ENCODE peak calls at places on chromosome 17, in five cellular contexts. A is prostate gland, V is breast epithelium, S is stomach, C is transverse colon. Z is an unnamed sample.
A peak's percentile ranks its signal among the peaks of the same experiment; 100 is the strongest.

GRCh38 chr17:66945451-66945850 is 19.1 kb upstream of the CACNG4 start:
- DNase-seq in A (peak; percentile 38), V (peak; percentile 47), S (no peak), C (no peak), Z (no peak)

GRCh38 chr17:74334393-74335039 is 8.5 kb downstream of the KIF19 start:
- DNase-seq in A (no peak), V (no peak), S (no peak), C (no peak), Z (no peak)

GRCh38 chr17:11561702-11562101 is 36.6 kb upstream of the DNAH9 start:
- DNase-seq in A (no peak), V (no peak), S (no peak), C (no peak), Z (no peak)

GRCh38 chr17:57720636-57721035 is 24.5 kb downstream of the CCDC182 start:
- DNase-seq in A (no peak), V (no peak), S (no peak), C (no peak), Z (no peak)

GRCh38 chr17:17905036-17905320 is 67.2 kb downstream of the TOM1L2 start:
- DNase-seq in A (no peak), V (no peak), S (no peak), C (no peak), Z (no peak)

GRCh38 chr17:50062323-50063243 is 6.7 kb downstream of the ITGA3 start:
- DNase-seq in A (peak; percentile 94), V (peak; percentile 84), S (peak; percentile 85), C (peak; percentile 88), Z (no peak)

GRCh38 chr17:64502809-64503208 is 3.3 kb downstream of the DDX5 start:
- DNase-seq in A (no peak), V (no peak), S (no peak), C (no peak), Z (no peak)

GRCh38 chr17:17723354-17724261 is 42.4 kb downstream of the RAI1 start:
- DNase-seq in A (peak; percentile 56), V (no peak), S (no peak), C (no peak), Z (no peak)

GRCh38 chr17:66583112-66583748 is 251.7 kb upstream of the CACNG5 start:
- DNase-seq in A (no peak), V (no peak), S (no peak), C (no peak), Z (no peak)

GRCh38 chr17:69719474-69720048 is 305.1 kb downstream of the MAP2K6 start:
- DNase-seq in A (no peak), V (no peak), S (no peak), C (no peak), Z (no peak)

GRCh38 chr17:77875051-77875780 is 83.3 kb upstream of the TNRC6C start:
- DNase-seq in A (no peak), V (no peak), S (no peak), C (no peak), Z (no peak)

DNA sequence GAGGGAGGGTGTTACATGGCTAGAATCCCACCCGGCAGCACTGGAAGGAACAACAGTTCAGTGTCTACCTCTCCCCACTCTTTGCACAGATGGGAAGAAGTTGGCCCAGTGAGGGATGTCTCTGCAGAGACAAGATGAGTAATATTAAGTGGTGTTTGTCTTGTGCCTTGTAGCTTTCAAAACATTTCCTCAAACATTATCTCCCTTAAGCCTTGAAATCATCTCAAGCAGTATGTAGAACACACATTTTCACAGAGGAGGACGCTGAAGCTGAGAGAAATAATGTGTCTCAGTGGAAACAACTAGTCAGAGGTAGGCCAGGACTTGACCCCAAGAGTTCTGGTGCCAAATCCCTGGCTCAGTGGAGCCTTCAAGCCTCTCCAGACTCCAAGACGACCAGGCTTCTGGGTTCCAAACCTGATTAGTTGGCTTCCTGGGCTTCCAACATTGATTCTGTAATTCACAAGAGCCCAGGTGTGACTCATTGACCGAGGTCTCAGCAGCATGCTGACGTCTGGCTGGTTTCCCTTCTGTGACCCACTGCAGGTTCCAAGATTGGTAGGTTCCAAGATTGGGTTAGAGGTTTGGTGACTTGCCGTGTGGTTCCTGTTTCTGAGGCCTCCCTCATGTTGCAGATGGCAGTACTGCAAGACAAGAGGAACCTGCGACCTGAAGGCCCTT is 7.4 kb downstream of the RNF112 start:
- DNase-seq in A (no peak), V (no peak), S (no peak), C (no peak), Z (no peak)
- TF ChIP-seq POLR2AphosphoS5 in A (no peak), V (no peak), S (no peak), C (no peak), Z (no peak)

DNA sequence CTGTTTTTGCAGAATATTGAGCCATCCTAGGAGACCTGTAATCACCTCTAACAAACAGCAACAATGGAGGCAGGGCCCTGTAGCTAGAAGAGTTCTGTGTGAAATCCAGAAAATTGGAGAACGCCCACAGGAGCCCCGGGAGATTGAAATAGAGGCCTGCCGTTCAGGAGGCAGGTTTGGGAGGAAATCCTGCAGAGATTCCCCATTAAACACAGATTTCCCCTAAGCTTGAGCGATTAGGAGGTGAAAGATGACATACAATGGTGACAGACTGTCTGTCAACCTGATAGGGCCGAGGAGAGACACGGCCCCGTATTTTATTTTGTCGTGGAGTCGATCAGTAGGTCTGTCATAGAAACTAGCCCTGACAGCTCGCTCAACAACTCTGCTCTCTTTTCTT is 18.2 kb downstream of the CDK5RAP3 start:
- DNase-seq in A (no peak), V (no peak), S (no peak), C (no peak), Z (no peak)
- TF ChIP-seq POLR2A in A (no peak), V (no peak), S (no peak), C (no peak), Z (no peak)

DNA sequence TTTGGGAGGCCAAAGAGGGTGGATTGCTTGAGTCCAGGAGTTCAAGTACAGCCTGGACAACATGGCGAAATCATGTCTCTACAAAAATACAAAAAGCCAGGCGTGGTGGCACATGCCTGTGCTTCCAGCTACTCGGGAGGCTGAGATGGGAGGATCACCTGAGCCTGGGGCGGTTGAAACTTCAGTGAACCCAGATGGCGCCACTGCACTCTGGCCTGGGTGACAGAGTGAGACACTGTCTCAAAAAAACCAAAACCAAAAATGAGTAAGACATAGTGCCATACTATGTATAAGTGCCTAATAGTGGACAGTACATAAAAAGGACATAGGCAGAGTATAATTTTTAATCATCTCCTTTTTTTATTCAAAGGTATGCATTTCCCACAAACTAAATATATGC is 4.0 kb downstream of the CTC1 start:
- DNase-seq in A (no peak), V (no peak), S (no peak), C (no peak), Z (no peak)
- TF ChIP-seq CTCF in A (no peak), V (no peak), S (no peak), C (no peak), Z (no peak)

GRCh38 chr17:81867952-81868673 is 3.0 kb downstream of the ARHGDIA start:
- DNase-seq in A (no peak), V (no peak), S (no peak), C (peak; percentile 33), Z (no peak)

GRCh38 chr17:81868674-81869220 is 2.4 kb downstream of the ARHGDIA start:
- DNase-seq in A (no peak), V (no peak), S (no peak), C (peak; percentile 43), Z (no peak)

GRCh38 chr17:81870155-81870977 is 771 bp downstream of the ARHGDIA start:
- DNase-seq in A (no peak), V (no peak), S (peak; percentile 40), C (peak; percentile 57), Z (no peak)

GRCh38 chr17:81870978-81871386 is at the start of gene ARHGDIA:
- DNase-seq in A (no peak), V (no peak), S (no peak), C (no peak), Z (peak; percentile 98)

DNA sequence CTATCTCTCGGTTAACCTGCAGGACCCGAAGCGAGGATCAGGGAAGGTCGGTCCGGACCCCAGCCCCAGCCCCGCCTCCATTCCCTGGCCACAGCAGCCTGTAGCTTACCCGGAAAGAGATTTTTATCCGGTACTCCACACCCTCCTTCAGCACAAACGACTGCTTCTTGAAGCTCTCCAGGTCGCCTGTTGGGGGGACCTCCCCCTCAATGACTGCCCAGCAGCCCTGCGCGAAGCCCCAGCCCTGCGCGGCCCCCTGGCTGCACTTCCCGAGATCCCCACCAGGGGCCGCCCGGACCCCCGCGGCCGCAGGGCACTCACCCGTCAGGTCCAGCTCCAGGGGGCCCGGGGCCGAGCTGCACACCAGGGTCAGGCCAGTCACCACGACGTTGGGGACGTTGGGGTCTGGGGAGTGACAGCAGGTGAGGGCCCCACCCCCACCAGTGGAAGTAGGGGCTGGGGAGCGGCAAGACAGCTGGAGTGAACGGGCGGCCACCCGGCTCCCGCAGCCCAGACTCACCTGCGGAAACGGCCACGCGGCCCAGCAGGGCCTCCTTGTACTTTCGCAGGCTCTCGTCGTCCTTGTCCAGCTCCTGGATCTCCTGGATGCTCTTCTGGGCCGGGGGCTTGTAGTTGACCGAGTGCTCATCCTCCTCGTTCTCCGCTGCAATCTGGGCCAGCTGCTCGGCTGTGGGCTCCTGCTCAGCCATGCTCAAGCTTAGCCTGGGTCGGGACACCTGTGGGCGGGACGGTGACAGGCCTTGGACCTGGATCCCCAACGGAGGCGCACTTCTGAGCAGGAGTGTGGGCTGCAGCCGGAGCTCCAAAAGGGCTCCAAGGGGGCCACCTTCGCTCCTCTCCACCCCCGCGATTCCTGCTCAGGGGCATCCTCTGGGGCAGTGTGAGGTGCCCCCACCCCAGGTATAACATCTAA is 1.6 kb downstream of the ARHGDIA start:
- DNase-seq in A (no peak), V (no peak), S (peak; percentile 33), C (peak; percentile 42), Z (peak; percentile 73)
- TF ChIP-seq POLR2AphosphoS5 in A (no peak), V (no peak), S (no peak), C (no peak), Z (no peak)

GRCh38 chr17:78898947-78899346 is 4.1 kb downstream of the CEP295NL start:
- DNase-seq in A (no peak), V (no peak), S (no peak), C (no peak), Z (no peak)
- TF ChIP-seq POLR2A in A (no peak), V (no peak), S (no peak), C (no peak), Z (no peak)

DNA sequence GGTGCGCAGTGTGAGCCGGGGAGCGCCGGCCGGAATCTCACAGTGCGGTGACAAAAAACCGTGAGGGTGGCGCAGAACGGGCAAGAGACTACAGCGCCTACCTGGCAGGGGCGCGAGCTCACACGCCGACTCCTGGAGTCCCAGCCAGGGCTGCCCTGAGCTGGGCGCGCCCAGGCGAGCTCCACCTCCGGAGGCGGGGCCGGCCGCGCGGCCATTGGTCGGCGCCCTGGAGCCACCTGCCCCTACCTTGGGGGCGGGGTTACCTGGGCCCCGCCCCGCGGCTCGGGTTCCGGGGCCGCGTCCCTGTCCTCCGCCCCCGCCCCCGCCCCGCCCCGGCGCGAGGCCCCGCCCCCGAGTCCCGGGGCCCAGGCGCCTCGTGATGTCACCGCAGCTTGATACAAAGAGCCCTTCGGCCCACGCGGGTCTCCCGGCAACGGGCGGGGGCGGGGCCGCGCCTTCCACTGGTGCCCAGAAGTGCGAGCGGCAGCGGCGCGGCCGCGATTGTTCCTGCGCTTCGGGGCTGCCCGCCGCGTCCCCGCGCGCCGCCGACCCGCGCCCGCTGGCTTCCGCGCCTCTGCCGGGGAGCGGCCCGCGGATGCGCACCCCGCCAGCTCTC is 96.3 kb downstream of the RAB11FIP4 start:
- DNase-seq in A (peak; percentile 95), V (peak; percentile 90), S (peak; percentile 97), C (peak; percentile 96), Z (no peak)
- TF ChIP-seq CTCF in A (no peak), V (no peak), S (no peak), C (no peak), Z (no peak)

Z was measured in suprapubic skin.